ENCODE peak calls at places on chromosomes 6 and 20, in ten cellular contexts. F is endodermal cell, E is aorta, J is tibial artery, C is cardiac muscle cell, H is heart left ventricle, X is GM23248, O is neural progenitor cell, N is SJSA1, M is ovary. Y is an unnamed sample. For H3K9me3, the result is how much of the 10 kb centered on the place peaks cover.

GRCh38 chr20:44057698-44058675 is 129.0 kb downstream of the JPH2 start:
- DNase-seq in H (no peak), E (peak), O (no peak), F (peak), X (peak), M (no peak), N (no peak), C (peak), J (no peak), Y (no peak)

GRCh38 chr20:22245139-22245538 is 339.2 kb downstream of the FOXA2 start:
- DNase-seq in J (no peak), M (no peak), O (no peak), E (no peak), X (no peak), N (no peak), F (no peak), C (no peak), H (no peak), Y (no peak)

GRCh38 chr20:59153355-59153681 is 10.3 kb upstream of the ZNF831 start:
- DNase-seq in X (no peak), F (peak), N (no peak), J (peak), M (no peak), E (peak), H (peak), O (no peak), C (no peak), Y (no peak)

GRCh38 chr6:11418290-11418905 is 119.2 kb upstream of the TMEM170B start:
- DNase-seq in H (no peak), N (no peak), O (no peak), C (no peak), J (no peak), E (no peak), M (no peak), X (no peak), F (no peak), Y (no peak)

GRCh38 chr6:112235956-112236355 is 18.4 kb downstream of the LAMA4 start:
- DNase-seq in N (no peak), F (no peak), E (no peak), C (peak), O (no peak), J (no peak), X (peak), M (no peak), H (no peak), Y (no peak)

GRCh38 chr6:108113557-108114519 is 39.3 kb upstream of the OSTM1 start:
- DNase-seq in E (no peak), O (peak), N (peak), H (no peak), X (peak), M (peak), F (peak), J (no peak), C (peak), Y (peak)

GRCh38 chr6:74182992-74183391 is 487.0 kb downstream of the CD109 start:
- DNase-seq in E (no peak), O (no peak), J (no peak), H (no peak), M (no peak), F (no peak), C (no peak), X (peak), N (no peak), Y (no peak)

GRCh38 chr20:58389968-58390658 is 1.1 kb downstream of the VAPB start:
- DNase-seq in M (no peak), C (no peak), J (no peak), N (no peak), E (no peak), X (no peak), F (no peak), O (no peak), H (no peak), Y (no peak)

GRCh38 chr6:162620067-162620466 is 107.5 kb downstream of the PRKN start:
- DNase-seq in M (no peak), J (no peak), X (no peak), E (no peak), N (no peak), C (no peak), F (no peak), O (no peak), H (no peak), Y (no peak)

GRCh38 chr20:37627060-37627766 is 66.6 kb upstream of the CTNNBL1 start:
- DNase-seq in F (peak), C (peak), M (peak), E (no peak), X (peak), O (peak), N (peak), H (peak), J (no peak), Y (peak)

GRCh38 chr6:162963861-162964260 is 236.1 kb downstream of the PACRG start:
- DNase-seq in C (no peak), M (no peak), J (no peak), O (no peak), E (no peak), F (no peak), H (no peak), X (peak), N (no peak), Y (no peak)

GRCh38 chr6:8064638-8065518 is 689 bp upstream of the BLOC1S5 start:
- DNase-seq in M (no peak), F (peak), X (no peak), J (no peak), N (no peak), E (no peak), H (no peak), O (no peak), C (no peak), Y (no peak)

GRCh38 chr20:37526238-37526838 is 1.3 kb downstream of the BLCAP start:
- DNase-seq in E (no peak), C (peak), J (peak), H (peak), F (peak), M (no peak), X (peak), O (peak), N (peak), Y (peak)

GRCh38 chr6:163423696-163424095 is 9.2 kb downstream of the QKI start:
- DNase-seq in H (no peak), F (no peak), O (no peak), J (no peak), C (no peak), M (no peak), X (peak), E (no peak), N (no peak), Y (no peak)

GRCh38 chr20:3796477-3797225 is 541 bp downstream of the CDC25B start:
- DNase-seq in F (no peak), E (no peak), O (peak), N (peak), X (no peak), J (no peak), C (no peak), M (no peak), H (no peak), Y (no peak)

GRCh38 chr20:44448753-44449546 is 26.7 kb upstream of the TTPAL start:
- DNase-seq in N (no peak), C (peak), J (no peak), F (peak), X (peak), H (no peak), E (no peak), O (peak), M (no peak), Y (peak)

GRCh38 chr6:159758031-159759001 is 3.5 kb upstream of the ACAT2 start:
- DNase-seq in H (no peak), X (peak), C (peak), F (peak), E (no peak), N (peak), M (no peak), J (no peak), O (no peak), Y (no peak)

GRCh38 chr20:3646067-3646440 is 17.1 kb downstream of the GFRA4 start:
- DNase-seq in H (no peak), J (no peak), E (no peak), X (peak), O (no peak), M (no peak), F (no peak), N (no peak), C (peak), Y (no peak)

GRCh38 chr20:1283522-1284210 is 17.6 kb downstream of the SNPH start:
- DNase-seq in F (peak), N (peak), E (no peak), C (no peak), O (no peak), X (no peak), J (no peak), H (no peak), M (no peak), Y (no peak)

GRCh38 chr6:11525468-11526155 is 11.9 kb upstream of the TMEM170B start:
- DNase-seq in O (no peak), E (peak), J (peak), X (peak), C (peak), F (no peak), H (peak), N (no peak), M (no peak), Y (no peak)

GRCh38 chr6:91079939-91080338 is 493.1 kb upstream of the MAP3K7 start:
- DNase-seq in X (no peak), J (no peak), N (no peak), M (no peak), C (no peak), F (peak), E (no peak), O (peak), H (no peak), Y (peak)

GRCh38 chr20:7499201-7499600 is 441.1 kb downstream of the HAO1 start:
- DNase-seq in O (no peak), X (no peak), C (no peak), M (no peak), E (no peak), N (no peak), J (no peak), F (no peak), H (no peak), Y (no peak)

GRCh38 chr20:24100370-24101011 is 111.9 kb upstream of the GGTLC1 start:
- DNase-seq in H (peak), E (no peak), X (peak), C (peak), M (no peak), F (peak), J (peak), N (peak), O (peak), Y (peak)

GRCh38 chr6:89035252-89036106 is 45.1 kb upstream of the PNRC1 start:
- DNase-seq in N (peak), M (peak), H (peak), E (peak), O (no peak), X (peak), F (no peak), J (peak), C (peak), Y (peak)

GRCh38 chr20:43994486-43995100 is 79.9 kb downstream of the TOX2 start:
- DNase-seq in M (no peak), C (peak), O (no peak), E (no peak), J (no peak), X (peak), N (no peak), F (no peak), H (no peak), Y (no peak)

GRCh38 chr6:34696189-34696738 is 303 bp downstream of the ILRUN start:
- DNase-seq in E (peak), N (no peak), M (no peak), J (no peak), F (no peak), X (peak), C (peak), H (no peak), O (no peak), Y (no peak)

GRCh38 chr6:77231438-77232305 is 231.6 kb downstream of the HTR1B start:
- DNase-seq in C (peak), F (no peak), X (no peak), N (no peak), H (no peak), O (peak), M (no peak), E (no peak), J (no peak), Y (no peak)

GRCh38 chr6:95576621-95577316 is 566 bp upstream of the MANEA start:
- DNase-seq in F (no peak), O (no peak), N (peak), X (peak), H (no peak), E (no peak), M (no peak), J (no peak), C (peak), Y (peak)

GRCh38 chr6:158645064-158646022 is 800 bp upstream of the DYNLT1 start:
- DNase-seq in M (no peak), N (no peak), X (no peak), J (no peak), F (no peak), O (no peak), H (no peak), C (no peak), E (no peak), Y (no peak)

GRCh38 chr20:49850463-49851233 is 38.0 kb downstream of the SLC9A8 start:
- DNase-seq in J (no peak), N (peak), X (no peak), C (no peak), H (no peak), O (no peak), M (no peak), F (no peak), E (no peak), Y (no peak)

GRCh38 chr20:11473971-11474370 is 443.7 kb upstream of the BTBD3 start:
- DNase-seq in X (no peak), N (peak), E (no peak), H (no peak), C (no peak), O (no peak), J (no peak), F (no peak), M (no peak), Y (no peak)

GRCh38 chr6:42050897-42051653 is 751 bp downstream of the TAF8 start:
- DNase-seq in X (peak), N (no peak), J (no peak), E (no peak), F (no peak), M (no peak), H (no peak), O (no peak), C (no peak), Y (no peak)

GRCh38 chr6:40131675-40132074 is 197.4 kb upstream of the MOCS1 start:
- DNase-seq in O (no peak), M (no peak), J (no peak), X (no peak), N (no peak), F (no peak), E (no peak), H (no peak), C (no peak), Y (peak)
- H3K9me3 ChIP-seq in O (under half), M (under half), J (under half), X (under half), N (under half), F (under half), E (under half), H (under half), C (under half), Y (under half)

GRCh38 chr20:55935448-55936221 is 69.7 kb downstream of the CBLN4 start:
- DNase-seq in E (no peak), C (no peak), H (no peak), N (no peak), M (peak), X (no peak), J (peak), O (no peak), F (no peak), Y (no peak)
- H3K9me3 ChIP-seq in E (under half), C (under half), H (under half), N (under half), M (under half), X (under half), J (under half), O (under half), F (half or more), Y (under half)

GRCh38 chr6:138336221-138336620 is 41.5 kb upstream of the SMIM28 start:
- DNase-seq in H (no peak), M (no peak), N (no peak), X (no peak), E (no peak), C (no peak), F (peak), O (no peak), J (no peak), Y (no peak)
- H3K9me3 ChIP-seq in H (under half), M (under half), N (under half), X (under half), E (under half), C (under half), F (under half), O (under half), J (under half), Y (under half)

DNA sequence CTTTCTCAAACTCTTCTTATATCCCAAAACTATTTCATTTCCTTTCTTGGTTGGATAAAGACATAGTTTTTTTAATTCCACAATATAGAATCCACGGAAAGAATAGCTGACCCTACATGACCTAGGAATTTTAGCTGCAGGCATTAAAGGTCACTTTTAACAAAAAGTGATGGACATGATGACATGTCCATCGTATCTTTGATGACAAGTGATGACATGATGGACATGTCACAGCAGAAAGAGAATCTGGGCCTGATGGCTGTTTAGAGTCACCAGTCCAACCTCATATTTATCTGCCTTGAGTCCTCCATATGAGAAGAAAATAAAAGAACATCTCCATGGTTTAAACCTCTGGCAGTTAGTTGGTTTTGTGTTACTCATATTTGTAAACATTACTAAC is 106.2 kb downstream of the PLG start:
- DNase-seq in H (no peak), X (no peak), M (no peak), O (no peak), E (no peak), C (no peak), J (no peak), F (no peak), N (no peak), Y (no peak)
- H3K9me3 ChIP-seq in H (under half), X (under half), M (under half), O (under half), E (under half), C (under half), J (under half), F (under half), N (under half), Y (under half)

DNA sequence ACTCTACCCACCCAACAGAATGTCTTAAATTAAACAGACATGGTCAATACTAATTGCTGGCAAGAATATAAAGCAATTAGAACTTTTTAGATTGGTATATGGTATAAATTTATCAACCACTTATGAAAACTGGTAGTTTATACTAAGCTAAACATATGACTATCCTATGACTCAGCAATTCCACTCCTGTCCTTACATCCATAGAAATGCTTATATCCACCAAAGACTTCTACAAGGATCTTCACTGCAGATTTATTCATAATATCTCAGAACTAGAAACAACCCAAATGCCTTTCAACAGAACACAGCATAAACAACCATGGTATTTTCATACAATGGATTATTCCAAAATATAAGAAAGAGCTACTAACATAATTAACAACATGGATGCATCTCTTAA is 4.6 kb downstream of the ZNF184 start:
- DNase-seq in E (no peak), C (no peak), X (peak), F (no peak), J (no peak), H (no peak), M (no peak), O (no peak), N (no peak), Y (no peak)
- H3K9me3 ChIP-seq in E (under half), C (under half), X (under half), F (under half), J (under half), H (under half), M (under half), O (under half), N (under half), Y (under half)

GRCh38 chr20:30937790-30938189 is 319.7 kb upstream of the DEFB115 start:
- DNase-seq in O (no peak), N (no peak), J (no peak), H (no peak), C (no peak), E (no peak), M (no peak), F (no peak), X (no peak), Y (no peak)
- H3K9me3 ChIP-seq in O (under half), N (under half), J (under half), H (under half), C (under half), E (under half), M (under half), F (under half), X (under half), Y (under half)

GRCh38 chr6:5860849-5861248 is 145.9 kb downstream of the NRN1 start:
- DNase-seq in J (no peak), F (no peak), N (no peak), X (no peak), H (no peak), C (no peak), M (no peak), E (no peak), O (no peak), Y (no peak)

GRCh38 chr6:5869676-5870075 is 137.0 kb downstream of the NRN1 start:
- DNase-seq in H (no peak), N (no peak), F (no peak), J (no peak), O (no peak), C (no peak), X (no peak), M (no peak), E (no peak), Y (no peak)

GRCh38 chr6:5869261-5869660 is 137.5 kb downstream of the NRN1 start:
- DNase-seq in O (no peak), F (no peak), E (no peak), M (no peak), C (no peak), X (no peak), N (no peak), H (no peak), J (no peak), Y (no peak)

GRCh38 chr6:5866547-5867051 is 140.1 kb downstream of the NRN1 start:
- DNase-seq in E (no peak), N (peak), O (no peak), M (no peak), C (peak), F (no peak), H (no peak), X (peak), J (no peak), Y (no peak)

DNA sequence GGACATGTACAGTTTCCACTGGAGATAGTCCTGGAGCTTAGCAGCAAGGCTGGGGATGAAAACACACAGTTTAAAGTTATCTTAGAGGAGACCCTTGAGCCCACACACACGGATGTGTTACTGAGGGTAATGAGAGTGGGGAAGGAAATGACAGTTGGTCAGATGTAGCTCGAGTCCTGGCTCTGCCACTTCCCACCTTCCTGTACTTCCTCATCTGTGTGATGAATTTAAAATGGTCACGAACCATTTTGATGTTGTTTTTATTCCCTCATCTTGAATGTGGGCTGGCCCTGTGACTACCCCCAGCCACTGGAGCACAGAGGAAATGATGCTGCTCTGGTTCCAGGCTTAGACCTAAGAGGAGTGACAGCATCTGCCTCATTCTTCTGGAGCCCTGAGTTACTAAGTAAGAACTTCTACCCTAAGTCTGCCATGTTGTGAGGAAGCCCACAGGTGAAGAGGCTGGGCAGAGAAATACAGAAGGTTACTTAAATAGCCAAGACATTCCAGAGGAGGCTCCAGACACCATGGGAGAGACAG is 141.2 kb downstream of the NRN1 start:
- DNase-seq in N (no peak), O (no peak), E (no peak), F (no peak), C (no peak), X (no peak), H (no peak), M (no peak), J (no peak), Y (no peak)
- H3K9me3 ChIP-seq in N (under half), O (under half), E (under half), F (under half), C (under half), X (under half), H (under half), M (under half), J (under half), Y (under half)